ENCODE peak calls at places on chromosome 20, in six cellular contexts. One of them, this sample, is unnamed.

GRCh38 chr20:21490105-21490504 is 23.8 kb downstream of the NKX2-2 start:
- DNase-seq in foreskin melanocyte: no peak
- DNase-seq in adipocyte: peak; percentile 19
- DNase-seq in stimulated activated CD4-positive, alpha-beta T cell treated with anti-CD3 and anti-CD28 coated beads, Interleukin-1b, Interleukin-23, amount 100 ng/mL, for 4 hours: no peak
- DNase-seq in psoas muscle: no peak
- DNase-seq in amygdala: no peak
- DNase-seq in this sample: no peak

GRCh38 chr20:24109008-24109407 is 120.4 kb upstream of the GGTLC1 start:
- DNase-seq in amygdala: no peak
- DNase-seq in stimulated activated CD4-positive, alpha-beta T cell treated with anti-CD3 and anti-CD28 coated beads, Interleukin-1b, Interleukin-23, amount 100 ng/mL, for 4 hours: no peak
- DNase-seq in adipocyte: no peak
- DNase-seq in psoas muscle: no peak
- DNase-seq in foreskin melanocyte: no peak
- DNase-seq in this sample: peak; percentile 5

GRCh38 chr20:48822879-48823385 is 4.9 kb downstream of the PREX1 start:
- DNase-seq in stimulated activated CD4-positive, alpha-beta T cell treated with anti-CD3 and anti-CD28 coated beads, Interleukin-1b, Interleukin-23, amount 100 ng/mL, for 4 hours: no peak
- DNase-seq in psoas muscle: no peak
- DNase-seq in amygdala: no peak
- DNase-seq in foreskin melanocyte: no peak
- DNase-seq in adipocyte: no peak
- DNase-seq in this sample: no peak

GRCh38 chr20:24117386-24117785 is 128.8 kb upstream of the GGTLC1 start:
- DNase-seq in psoas muscle: no peak
- DNase-seq in foreskin melanocyte: no peak
- DNase-seq in stimulated activated CD4-positive, alpha-beta T cell treated with anti-CD3 and anti-CD28 coated beads, Interleukin-1b, Interleukin-23, amount 100 ng/mL, for 4 hours: no peak
- DNase-seq in amygdala: no peak
- DNase-seq in adipocyte: peak; percentile 39
- DNase-seq in this sample: no peak

GRCh38 chr20:48635791-48636267 is 192.0 kb downstream of the PREX1 start:
- DNase-seq in psoas muscle: peak; percentile 43
- DNase-seq in adipocyte: peak; percentile 70
- DNase-seq in amygdala: no peak
- DNase-seq in foreskin melanocyte: peak; percentile 25
- DNase-seq in stimulated activated CD4-positive, alpha-beta T cell treated with anti-CD3 and anti-CD28 coated beads, Interleukin-1b, Interleukin-23, amount 100 ng/mL, for 4 hours: peak; percentile 62
- DNase-seq in this sample: peak; percentile 57

GRCh38 chr20:36823126-36823525 is 49.6 kb upstream of the DSN1 start:
- DNase-seq in adipocyte: no peak
- DNase-seq in amygdala: no peak
- DNase-seq in psoas muscle: no peak
- DNase-seq in foreskin melanocyte: no peak
- DNase-seq in stimulated activated CD4-positive, alpha-beta T cell treated with anti-CD3 and anti-CD28 coated beads, Interleukin-1b, Interleukin-23, amount 100 ng/mL, for 4 hours: no peak
- DNase-seq in this sample: no peak

GRCh38 chr20:53739799-53740785 is 146.5 kb upstream of the ZNF217 start:
- DNase-seq in adipocyte: peak; percentile 57
- DNase-seq in amygdala: no peak
- DNase-seq in psoas muscle: no peak
- DNase-seq in foreskin melanocyte: peak; percentile 44
- DNase-seq in stimulated activated CD4-positive, alpha-beta T cell treated with anti-CD3 and anti-CD28 coated beads, Interleukin-1b, Interleukin-23, amount 100 ng/mL, for 4 hours: no peak
- DNase-seq in this sample: no peak

GRCh38 chr20:44012466-44013226 is 98.0 kb downstream of the TOX2 start:
- DNase-seq in psoas muscle: no peak
- DNase-seq in adipocyte: no peak
- DNase-seq in amygdala: no peak
- DNase-seq in stimulated activated CD4-positive, alpha-beta T cell treated with anti-CD3 and anti-CD28 coated beads, Interleukin-1b, Interleukin-23, amount 100 ng/mL, for 4 hours: no peak
- DNase-seq in foreskin melanocyte: no peak
- DNase-seq in this sample: no peak

GRCh38 chr20:6924681-6925080 is 157.2 kb downstream of the BMP2 start:
- DNase-seq in foreskin melanocyte: no peak
- DNase-seq in psoas muscle: no peak
- DNase-seq in amygdala: no peak
- DNase-seq in adipocyte: no peak
- DNase-seq in stimulated activated CD4-positive, alpha-beta T cell treated with anti-CD3 and anti-CD28 coated beads, Interleukin-1b, Interleukin-23, amount 100 ng/mL, for 4 hours: no peak
- DNase-seq in this sample: no peak

GRCh38 chr20:602357-602970 is 7.6 kb downstream of the TCF15 start:
- DNase-seq in amygdala: no peak
- DNase-seq in psoas muscle: peak; percentile 40
- DNase-seq in stimulated activated CD4-positive, alpha-beta T cell treated with anti-CD3 and anti-CD28 coated beads, Interleukin-1b, Interleukin-23, amount 100 ng/mL, for 4 hours: no peak
- DNase-seq in adipocyte: no peak
- DNase-seq in foreskin melanocyte: no peak
- DNase-seq in this sample: no peak

GRCh38 chr20:45489083-45489531 is 19.6 kb downstream of the WFDC2 start:
- DNase-seq in amygdala: no peak
- DNase-seq in psoas muscle: no peak
- DNase-seq in stimulated activated CD4-positive, alpha-beta T cell treated with anti-CD3 and anti-CD28 coated beads, Interleukin-1b, Interleukin-23, amount 100 ng/mL, for 4 hours: no peak
- DNase-seq in adipocyte: no peak
- DNase-seq in foreskin melanocyte: no peak
- DNase-seq in this sample: peak; percentile 87

GRCh38 chr20:25076731-25077609 is 5.0 kb downstream of the VSX1 start:
- DNase-seq in amygdala: no peak
- DNase-seq in stimulated activated CD4-positive, alpha-beta T cell treated with anti-CD3 and anti-CD28 coated beads, Interleukin-1b, Interleukin-23, amount 100 ng/mL, for 4 hours: no peak
- DNase-seq in psoas muscle: no peak
- DNase-seq in foreskin melanocyte: no peak
- DNase-seq in adipocyte: peak; percentile 20
- DNase-seq in this sample: peak; percentile 34

GRCh38 chr20:59602546-59603080 is 1.7 kb upstream of the PHACTR3 start:
- DNase-seq in adipocyte: no peak
- DNase-seq in amygdala: no peak
- DNase-seq in foreskin melanocyte: no peak
- DNase-seq in stimulated activated CD4-positive, alpha-beta T cell treated with anti-CD3 and anti-CD28 coated beads, Interleukin-1b, Interleukin-23, amount 100 ng/mL, for 4 hours: no peak
- DNase-seq in psoas muscle: no peak
- DNase-seq in this sample: no peak